ENCODE peak calls at places on chromosomes 1 and 21, in seven cellular contexts. S is nephron progenitor cell; E is hypothalamus; X is NCI-H345; U is stimulated activated CD4-positive, alpha-beta T cell treated with anti-CD3 and anti-CD28 coated beads, Interleukin-2, amount 100 ng/mL, for 48 hours; H is psoas muscle; M is cortex of kidney. O is an unnamed sample.

GRCh38 chr21:41407541-41408460 is 18.2 kb upstream of the MX1 start:
- DNase-seq in S (no peak), E (no peak), X (no peak), U (no peak), H (no peak), M (no peak), O (no peak)

GRCh38 chr21:42343556-42343955 is 7.2 kb downstream of the TFF2 start:
- DNase-seq in S (no peak), E (no peak), X (no peak), U (no peak), H (no peak), M (no peak), O (no peak)

GRCh38 chr1:116874622-116875277 is 35.0 kb upstream of the PTGFRN start:
- DNase-seq in S (no peak), E (no peak), X (no peak), U (no peak), H (no peak), M (no peak), O (no peak)

GRCh38 chr1:200379431-200379755 is 30.4 kb downstream of the ZNF281 start:
- DNase-seq in S (no peak), E (no peak), X (no peak), U (no peak), H (no peak), M (no peak), O (no peak)

GRCh38 chr1:219215477-219215876 is 41.8 kb downstream of the LYPLAL1 start:
- DNase-seq in S (no peak), E (no peak), X (no peak), U (no peak), H (no peak), M (no peak), O (no peak)

GRCh38 chr1:79388694-79389361 is 382.3 kb upstream of the ADGRL4 start:
- DNase-seq in S (no peak), E (no peak), X (no peak), U (no peak), H (no peak), M (no peak), O (no peak)

GRCh38 chr1:40939320-40940059 is 40.0 kb upstream of the CTPS1 start:
- DNase-seq in S (no peak), E (no peak), X (no peak), U (no peak), H (peak; percentile 78), M (no peak), O (peak; percentile 36)

GRCh38 chr1:86499987-86500593 is 31.4 kb downstream of the CLCA1 start:
- DNase-seq in S (no peak), E (no peak), X (peak; percentile 34), U (no peak), H (no peak), M (no peak), O (no peak)

GRCh38 chr1:161013104-161013590 is 7.8 kb downstream of the F11R start:
- DNase-seq in S (no peak), E (no peak), X (no peak), U (no peak), H (no peak), M (no peak), O (no peak)

GRCh38 chr1:243273945-243274344 is 18.1 kb downstream of the SDCCAG8 start:
- DNase-seq in S (no peak), E (no peak), X (no peak), U (no peak), H (no peak), M (no peak), O (no peak)

O was measured in mucosa of gallbladder.